ENCODE peak calls at places on chromosomes 7 and 10, in four cellular contexts. T is A549, E is sigmoid colon, A is upper lobe of left lung. K is an unnamed sample. For H3K9me3, the result is how much of the 10 kb centered on the place peaks cover.

GRCh38 chr7:98727146-98727709 is 110.1 kb downstream of the NPTX2 start:
- DNase-seq in A (no peak), E (peak), T (no peak), K (no peak)

GRCh38 chr10:131803863-131804425 is 96.9 kb upstream of the PPP2R2D start:
- DNase-seq in E (peak), A (no peak), T (no peak), K (no peak)

GRCh38 chr10:52314007-52314821 is at the start of gene DKK1:
- DNase-seq in T (peak), E (peak), A (peak), K (peak)

GRCh38 chr7:28627869-28628268 is 215.6 kb downstream of the CREB5 start:
- DNase-seq in T (no peak), A (no peak), E (no peak), K (no peak)

GRCh38 chr7:19558527-19558926 is 150.3 kb downstream of the POLR1F start:
- DNase-seq in A (no peak), E (no peak), T (no peak), K (no peak)

GRCh38 chr7:93968911-93969620 is 35.1 kb downstream of the BET1 start:
- DNase-seq in T (no peak), A (no peak), E (no peak), K (no peak)

GRCh38 chr7:18619311-18619710 is 123.8 kb downstream of the HDAC9 start:
- DNase-seq in T (no peak), E (no peak), A (no peak), K (no peak)

GRCh38 chr7:141617280-141617679 is 66.1 kb downstream of the AGK start:
- DNase-seq in T (no peak), E (no peak), A (no peak), K (no peak)

GRCh38 chr7:155769701-155770100 is 42.6 kb downstream of the SHH start:
- DNase-seq in T (no peak), E (no peak), A (no peak), K (no peak)

GRCh38 chr7:32879460-32879859 is 12.1 kb downstream of the KBTBD2 start:
- DNase-seq in E (no peak), A (no peak), T (no peak), K (no peak)

GRCh38 chr10:71837085-71837827 is 13.8 kb downstream of the PSAP start:
- DNase-seq in A (no peak), E (no peak), T (peak), K (no peak)

GRCh38 chr10:32937824-32938482 is 20.1 kb downstream of the ITGB1 start:
- DNase-seq in A (no peak), T (no peak), E (peak), K (no peak)

GRCh38 chr7:20932785-20933184 is 146.1 kb upstream of the SP8 start:
- DNase-seq in T (no peak), E (no peak), A (no peak), K (no peak)

GRCh38 chr10:86693721-86694369 is 25.5 kb downstream of the LDB3 start:
- DNase-seq in A (no peak), T (peak), E (no peak), K (peak)

GRCh38 chr7:117674617-117675016 is 194.8 kb downstream of the CFTR start:
- DNase-seq in T (no peak), E (no peak), A (no peak), K (no peak)

GRCh38 chr10:110456523-110457091 is 41.1 kb upstream of the DUSP5 start:
- DNase-seq in E (peak), A (no peak), T (no peak), K (no peak)

GRCh38 chr7:8480466-8480865 is 47.1 kb downstream of the NXPH1 start:
- DNase-seq in E (no peak), A (no peak), T (no peak), K (no peak)

GRCh38 chr10:98528166-98528784 is 81.5 kb upstream of the HPS1 start:
- DNase-seq in A (no peak), E (no peak), T (no peak), K (no peak)

GRCh38 chr7:74656421-74656910 is 1.1 kb upstream of the GTF2I start:
- DNase-seq in A (peak), T (peak), E (peak), K (peak)

GRCh38 chr7:106177295-106177690 is 65.2 kb upstream of the SYPL1 start:
- DNase-seq in T (no peak), E (no peak), A (no peak), K (no peak)

GRCh38 chr10:69389827-69390490 is 26.8 kb downstream of the TACR2 start:
- DNase-seq in A (no peak), T (peak), E (no peak), K (no peak)

GRCh38 chr7:36526720-36527548 is 137.3 kb downstream of the ANLN start:
- DNase-seq in E (no peak), T (peak), A (no peak), K (no peak)

GRCh38 chr7:51456471-51457060 is 140.0 kb upstream of the COBL start:
- DNase-seq in E (no peak), T (no peak), A (no peak), K (no peak)

GRCh38 chr10:28677889-28678686 is 767 bp downstream of the BAMBI start:
- DNase-seq in A (peak), E (no peak), T (no peak), K (peak)

GRCh38 chr10:116771101-116771705 is 28.8 kb upstream of the HSPA12A start:
- DNase-seq in E (peak), A (no peak), T (peak), K (no peak)

GRCh38 chr10:122504551-122504950 is 43.2 kb downstream of the HTRA1 start:
- DNase-seq in T (peak), E (peak), A (peak), K (no peak)

GRCh38 chr10:12937527-12937926 is 64.0 kb downstream of the CCDC3 start:
- DNase-seq in T (no peak), A (no peak), E (no peak), K (no peak)

GRCh38 chr7:151719031-151719894 is 157.7 kb downstream of the PRKAG2 start:
- DNase-seq in A (peak), T (no peak), E (no peak), K (no peak)

GRCh38 chr10:43680035-43680434 is 31.4 kb upstream of the ZNF32 start:
- DNase-seq in A (no peak), E (no peak), T (no peak), K (no peak)

GRCh38 chr10:103192089-103192450 is 1.0 kb downstream of the NT5C2 start:
- DNase-seq in E (no peak), A (no peak), T (no peak), K (no peak)

GRCh38 chr7:149261321-149261828 is 621 bp upstream of the ZNF783 start:
- DNase-seq in E (no peak), T (no peak), A (no peak), K (no peak)

GRCh38 chr7:106895246-106895864 is 30.3 kb downstream of the PIK3CG start:
- DNase-seq in E (no peak), A (peak), T (no peak), K (no peak)

GRCh38 chr10:17227367-17228080 is 517 bp upstream of the VIM start:
- DNase-seq in E (no peak), T (no peak), A (no peak), K (peak)

GRCh38 chr7:100682228-100682741 is 8.7 kb downstream of the GNB2 start:
- DNase-seq in T (no peak), E (peak), A (peak), K (no peak)

GRCh38 chr10:34853357-34853756 is 38.3 kb upstream of the PARD3 start:
- DNase-seq in A (no peak), E (no peak), T (no peak), K (no peak)

GRCh38 chr7:2040201-2040892 is 192.4 kb downstream of the MAD1L1 start:
- DNase-seq in T (no peak), A (no peak), E (peak), K (no peak)

GRCh38 chr10:27341001-27341400 is 100.4 kb upstream of the ACBD5 start:
- DNase-seq in A (no peak), T (no peak), E (no peak), K (no peak)

GRCh38 chr7:81516898-81517297 is 252.9 kb downstream of the HGF start:
- DNase-seq in T (no peak), E (no peak), A (no peak), K (no peak)

GRCh38 chr7:35241884-35242283 is 12.0 kb downstream of the TBX20 start:
- DNase-seq in A (no peak), E (no peak), T (no peak), K (no peak)
- TF ChIP-seq CTCF in A (no peak), E (no peak), T (no peak), K (no peak)

GRCh38 chr10:119342017-119342734 is 134.8 kb downstream of the GRK5 start:
- DNase-seq in E (peak), A (no peak), T (no peak), K (no peak)
- H3K27ac ChIP-seq in E (peak), A (peak), T (no peak), K (no peak)

DNA sequence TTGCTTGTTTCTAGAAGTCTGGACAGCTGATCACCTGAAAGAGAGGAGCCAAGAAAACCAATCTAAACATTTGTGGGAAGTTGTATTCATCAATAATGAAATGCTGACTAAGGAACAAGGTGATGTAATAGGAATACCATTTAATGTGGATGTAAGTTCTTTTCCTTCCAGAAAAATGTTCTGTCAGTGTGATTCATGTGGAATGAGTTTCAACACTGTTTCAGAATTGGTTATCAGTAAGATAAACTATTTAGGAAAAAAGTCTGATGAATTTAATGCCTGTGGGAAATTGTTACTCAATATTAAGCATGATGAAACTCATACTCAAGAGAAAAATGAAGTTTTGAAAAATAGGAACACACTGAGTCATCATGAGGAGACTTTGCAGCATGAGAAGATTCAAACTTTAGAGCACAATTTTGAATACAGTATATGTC is 39.8 kb upstream of the ZNF37A start:
- DNase-seq in T (no peak), E (no peak), A (no peak), K (no peak)
- H3K9me3 ChIP-seq in T (half or more), E (under half), A (half or more), K (half or more)

GRCh38 chr10:24993237-24993958 is 22.6 kb downstream of the ENKUR start:
- DNase-seq in A (no peak), T (no peak), E (no peak), K (no peak)

GRCh38 chr10:24992512-24993133 is 23.3 kb downstream of the ENKUR start:
- DNase-seq in A (no peak), E (no peak), T (no peak), K (no peak)

GRCh38 chr10:24991298-24991697 is 24.7 kb downstream of the ENKUR start:
- DNase-seq in A (peak), T (no peak), E (no peak), K (no peak)

GRCh38 chr10:24988831-24989769 is 26.9 kb downstream of the ENKUR start:
- DNase-seq in E (no peak), A (no peak), T (no peak), K (no peak)

DNA sequence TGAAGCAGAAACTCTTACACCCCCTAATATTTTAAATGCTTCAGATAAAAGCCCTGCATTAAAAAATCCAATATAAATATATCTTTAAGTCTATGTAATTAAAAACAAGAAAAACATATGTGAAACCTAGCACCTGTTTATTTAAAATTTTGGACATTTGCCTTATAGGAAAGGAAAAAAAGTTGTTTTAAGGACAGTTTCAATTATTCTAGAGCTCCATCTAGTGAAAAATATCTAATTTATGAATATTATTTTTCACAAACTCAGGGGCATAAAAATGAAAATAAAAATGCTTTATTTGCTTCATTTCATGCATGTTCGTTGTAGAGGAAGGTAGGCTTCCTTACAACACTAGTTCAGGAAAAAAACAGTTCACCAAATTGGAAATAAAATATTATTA is 26.1 kb downstream of the ENKUR start:
- DNase-seq in T (no peak), A (no peak), E (no peak), K (no peak)
- TF ChIP-seq CTCF in T (peak), A (no peak), E (no peak), K (peak)